ENCODE peak calls at places on chromosomes 12 and 14, in eight cellular contexts. L is heart left ventricle, A is MM.1S, R is Peyer's patch, S is cardiac muscle cell, N is prostate gland, Q is right lobe of liver, J is OCI-LY7. Z is an unnamed sample. For H3K36me3, the result is how much of the 10 kb centered on the place peaks cover.

GRCh38 chr12:127588224-127588623 is 678.7 kb upstream of the TMEM132C start:
- DNase-seq in R (no peak), Q (no peak), N (no peak), S (peak), L (no peak), A (no peak), J (no peak), Z (peak)

GRCh38 chr14:67728258-67728657 is 26.6 kb downstream of the RDH12 start:
- DNase-seq in J (no peak), R (no peak), S (no peak), L (no peak), Q (no peak), A (no peak), N (no peak), Z (no peak)

GRCh38 chr12:96811083-96811482 is 96.0 kb upstream of the NEDD1 start:
- DNase-seq in N (no peak), R (no peak), A (no peak), S (peak), L (no peak), J (no peak), Q (no peak), Z (peak)

GRCh38 chr12:12872934-12873275 is 18.5 kb upstream of the GPRC5A start:
- DNase-seq in A (no peak), S (no peak), Q (no peak), J (no peak), N (no peak), L (no peak), R (no peak), Z (peak)

GRCh38 chr12:12004524-12004923 is 66.2 kb upstream of the BCL2L14 start:
- DNase-seq in S (no peak), Q (no peak), L (no peak), A (no peak), N (no peak), J (no peak), R (no peak), Z (no peak)

GRCh38 chr12:253116-253831 is 9.4 kb downstream of the SLC6A13 start:
- DNase-seq in Q (no peak), L (no peak), J (no peak), N (no peak), A (no peak), R (no peak), S (no peak), Z (no peak)

GRCh38 chr14:71591929-71592328 is 340.3 kb upstream of the RGS6 start:
- DNase-seq in J (peak), A (peak), N (no peak), S (peak), L (no peak), R (no peak), Q (no peak), Z (peak)

GRCh38 chr12:47023311-47023710 is 56.1 kb upstream of the PCED1B start:
- DNase-seq in L (no peak), S (no peak), Q (no peak), A (no peak), N (no peak), R (no peak), J (no peak), Z (no peak)

GRCh38 chr14:74572829-74573360 is 39.1 kb downstream of the LTBP2 start:
- DNase-seq in Q (no peak), J (no peak), R (no peak), N (peak), L (peak), S (no peak), A (no peak), Z (peak)

GRCh38 chr12:110794623-110795280 is 52.0 kb upstream of the CCDC63 start:
- DNase-seq in R (peak), S (peak), J (no peak), L (peak), A (no peak), Q (peak), N (no peak), Z (no peak)

GRCh38 chr12:119020377-119021360 is 39.3 kb downstream of the SRRM4 start:
- DNase-seq in N (no peak), L (no peak), Q (no peak), S (peak), A (no peak), R (no peak), J (peak), Z (no peak)

GRCh38 chr14:20223410-20223809 is at the start of gene OR11H6:
- DNase-seq in S (no peak), L (no peak), A (no peak), Q (no peak), R (no peak), N (no peak), J (no peak), Z (no peak)

GRCh38 chr12:78470354-78471195 is 394.0 kb upstream of the SYT1 start:
- DNase-seq in J (peak), Q (no peak), L (no peak), N (peak), A (peak), R (no peak), S (peak), Z (peak)

GRCh38 chr12:123986374-123986920 is 13.4 kb downstream of the ZNF664 start:
- DNase-seq in L (no peak), A (no peak), S (no peak), N (no peak), Q (no peak), R (no peak), J (no peak), Z (no peak)

GRCh38 chr14:21311614-21312013 is 31.7 kb downstream of the RPGRIP1 start:
- DNase-seq in J (no peak), N (no peak), A (no peak), R (no peak), L (no peak), S (no peak), Q (no peak), Z (no peak)
- H3K36me3 ChIP-seq in J (under half), N (under half), A (under half), R (under half), L (under half), S (under half), Q (under half), Z (under half)

GRCh38 chr12:58681730-58682129 is 238.6 kb downstream of the LRIG3 start:
- DNase-seq in L (no peak), N (no peak), R (no peak), A (no peak), S (no peak), J (no peak), Q (no peak), Z (no peak)
- TF ChIP-seq CTCF in L (no peak), N (no peak), R (no peak), A (no peak), S (no peak), J (no peak), Q (peak), Z (no peak)

DNA sequence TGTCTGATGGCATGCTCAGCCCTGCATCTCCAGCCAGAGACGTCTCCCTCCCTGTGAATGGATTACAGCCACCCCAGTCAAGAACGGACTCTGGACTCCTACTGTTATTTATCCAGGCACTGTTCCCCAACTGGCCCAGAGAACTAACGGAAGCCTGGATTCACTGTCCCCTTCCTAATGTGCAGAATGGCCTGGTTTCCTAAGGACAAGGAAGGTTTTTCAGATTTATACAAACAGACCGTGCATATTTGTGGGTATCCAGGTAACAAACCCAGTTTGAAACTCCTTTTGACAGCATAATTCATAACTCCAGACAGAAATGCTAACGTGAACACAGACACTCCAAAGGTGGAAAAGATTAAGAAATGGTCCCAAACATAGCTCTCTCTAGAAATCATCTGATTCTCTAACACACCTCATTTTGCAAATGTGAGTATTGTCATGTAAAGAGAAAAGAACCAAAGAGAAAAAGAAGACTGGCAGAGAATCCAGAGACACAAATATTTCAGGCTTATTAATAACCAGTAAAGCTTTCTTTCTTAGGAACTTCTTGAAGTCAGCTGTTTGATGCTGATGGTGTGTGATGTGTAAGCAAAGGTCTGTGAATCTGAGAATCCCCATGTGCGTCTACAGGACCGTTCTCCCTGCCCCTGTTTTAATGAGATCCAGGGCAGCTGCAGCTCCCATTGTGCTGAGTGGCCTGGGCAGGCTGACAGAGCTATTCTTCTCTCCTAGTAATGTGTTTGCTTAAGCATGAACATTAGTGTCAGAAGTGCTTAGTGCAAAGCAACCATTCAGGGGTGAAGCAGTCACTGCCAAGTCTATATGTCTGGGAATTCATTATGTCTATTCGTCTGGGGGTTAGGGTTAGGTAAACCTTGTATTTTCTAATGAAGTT is 86.8 kb upstream of the HIF1A start:
- DNase-seq in L (no peak), J (no peak), S (peak), A (no peak), N (no peak), Q (no peak), R (no peak), Z (no peak)
- H3K27ac ChIP-seq in L (no peak), J (no peak), S (no peak), A (no peak), N (no peak), Q (no peak), R (peak), Z (no peak)

DNA sequence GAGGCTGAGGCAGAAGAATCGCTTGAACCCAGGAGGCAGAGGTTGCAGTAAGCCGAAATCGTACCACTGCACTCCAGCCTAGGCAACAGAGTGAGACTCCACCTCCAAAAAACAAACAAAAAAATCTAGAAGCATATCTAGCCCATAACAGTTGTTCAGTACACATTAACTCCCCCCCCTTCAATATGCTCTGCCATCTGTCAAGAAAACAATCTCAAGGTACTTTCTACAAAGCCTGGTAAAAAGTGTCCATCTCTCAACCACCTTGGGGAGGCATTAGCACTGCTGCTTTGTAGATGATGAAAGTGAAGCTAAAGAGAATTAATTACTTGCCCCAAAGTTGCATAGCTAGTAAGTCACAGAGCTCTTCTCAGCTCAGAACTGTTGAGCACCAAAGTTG is 24.9 kb downstream of the LGALS3 start:
- DNase-seq in N (no peak), A (no peak), S (no peak), J (no peak), R (no peak), L (no peak), Q (no peak), Z (no peak)
- H3K36me3 ChIP-seq in N (under half), A (under half), S (under half), J (half or more), R (under half), L (under half), Q (under half), Z (under half)

DNA sequence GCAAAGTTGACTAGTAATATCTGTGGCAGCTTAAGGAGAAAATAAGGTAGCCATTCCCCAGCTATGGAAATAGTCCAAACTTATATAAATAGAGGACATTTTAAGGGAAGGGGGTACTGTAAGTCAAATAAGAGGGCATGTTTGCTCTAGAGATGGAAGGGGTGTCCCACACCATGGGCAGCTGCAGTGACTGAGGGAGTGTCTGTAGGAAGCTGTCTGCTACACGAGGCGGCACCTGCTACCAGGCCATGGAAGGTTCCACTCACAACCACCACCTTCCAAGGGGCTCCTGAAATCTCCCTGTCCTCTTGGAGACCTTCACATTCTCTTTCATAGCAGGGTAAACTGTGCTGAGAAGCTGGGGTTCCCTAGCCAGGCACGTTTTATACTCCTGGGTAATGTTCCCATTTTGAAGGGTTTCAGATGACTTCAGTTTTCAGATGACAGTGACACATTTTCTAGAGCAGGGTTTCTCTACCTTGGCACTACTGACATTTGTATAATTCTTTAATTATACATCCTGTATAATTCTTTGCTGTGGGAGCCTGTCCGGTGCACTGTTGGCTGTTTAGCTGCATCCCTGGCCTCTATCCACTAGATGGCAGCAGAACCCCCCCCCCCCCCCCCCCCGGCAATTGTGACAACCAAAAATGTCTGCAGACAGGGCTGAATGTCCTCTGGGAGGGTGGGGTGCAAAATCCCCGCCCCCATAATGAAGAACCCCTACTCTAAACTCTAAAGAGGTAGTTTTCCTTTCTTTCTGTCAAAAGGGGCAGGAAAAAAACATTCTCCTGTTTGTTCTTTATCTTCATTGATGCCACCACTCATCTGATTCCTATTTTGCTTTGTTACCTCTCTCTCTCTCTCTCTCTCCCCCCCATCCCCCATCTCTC is 11.6 kb upstream of the SMCO2 start:
- DNase-seq in S (peak), N (peak), L (no peak), R (no peak), Q (no peak), A (no peak), J (peak), Z (peak)
- TF ChIP-seq CTCF in S (peak), N (no peak), L (peak), R (peak), Q (peak), A (peak), J (peak), Z (peak)

Z was measured in brain microvascular endothelial cell.